ENCODE peak calls at places on chromosome 21, in six cellular contexts. C, V, K, M, A and Z are unnamed samples. For H3K36me3, the result is how much of the 10 kb centered on the place peaks cover.

GRCh38 chr21:28938726-28939125 is 54.0 kb downstream of the LTN1 start:
- DNase-seq in C (no peak), V (no peak), K (no peak), M (no peak), A (no peak), Z (no peak)

GRCh38 chr21:17454315-17455027 is 58.4 kb upstream of the CXADR start:
- DNase-seq in C (peak), V (no peak), K (peak), M (peak), A (no peak), Z (peak)

GRCh38 chr21:30629173-30629572 is 5.8 kb upstream of the KRTAP20-2 start:
- DNase-seq in C (no peak), V (no peak), K (no peak), M (no peak), A (no peak), Z (peak)

GRCh38 chr21:14838400-14838799 is 226.4 kb downstream of the NRIP1 start:
- DNase-seq in C (no peak), V (no peak), K (no peak), M (no peak), A (no peak), Z (no peak)

GRCh38 chr21:16196521-16197208 is 466.9 kb downstream of the USP25 start:
- DNase-seq in C (no peak), V (no peak), K (no peak), M (no peak), A (no peak), Z (no peak)

GRCh38 chr21:17925000-17925610 is 105.9 kb upstream of the C21orf91 start:
- DNase-seq in C (no peak), V (no peak), K (no peak), M (no peak), A (no peak), Z (peak)

GRCh38 chr21:46168238-46168637 is 12.9 kb upstream of the FTCD start:
- DNase-seq in C (peak), V (no peak), K (no peak), M (no peak), A (no peak), Z (no peak)

GRCh38 chr21:33121715-33122475 is 52.0 kb downstream of the OLIG1 start:
- DNase-seq in C (no peak), V (no peak), K (no peak), M (no peak), A (peak), Z (no peak)

GRCh38 chr21:16573581-16573980 is 843.8 kb downstream of the USP25 start:
- DNase-seq in C (no peak), V (no peak), K (no peak), M (no peak), A (no peak), Z (no peak)

GRCh38 chr21:26966978-26967913 is at the start of gene ADAMTS5:
- DNase-seq in C (peak), V (peak), K (no peak), M (no peak), A (peak), Z (no peak)

GRCh38 chr21:18499761-18500376 is 96.3 kb upstream of the TMPRSS15 start:
- DNase-seq in C (no peak), V (no peak), K (no peak), M (no peak), A (no peak), Z (peak)

GRCh38 chr21:33650230-33650629 is 7.9 kb downstream of the ITSN1 start:
- DNase-seq in C (no peak), V (no peak), K (no peak), M (no peak), A (no peak), Z (no peak)

GRCh38 chr21:15063821-15064575 is 802 bp downstream of the NRIP1 start:
- DNase-seq in C (peak), V (peak), K (no peak), M (no peak), A (peak), Z (peak)

GRCh38 chr21:45386336-45386727 is 18.6 kb upstream of the COL18A1 start:
- DNase-seq in C (peak), V (peak), K (no peak), M (no peak), A (no peak), Z (no peak)

GRCh38 chr21:46078322-46078981 is 19.5 kb upstream of the COL6A2 start:
- DNase-seq in C (no peak), V (peak), K (peak), M (no peak), A (peak), Z (peak)

GRCh38 chr21:19995253-19995652 is 1003.0 kb upstream of the NCAM2 start:
- DNase-seq in C (no peak), V (no peak), K (no peak), M (no peak), A (no peak), Z (no peak)

GRCh38 chr21:17467829-17468228 is 45.0 kb upstream of the CXADR start:
- DNase-seq in C (no peak), V (no peak), K (no peak), M (no peak), A (no peak), Z (no peak)

GRCh38 chr21:24634749-24635148 is 972.5 kb downstream of the MRPL39 start:
- DNase-seq in C (no peak), V (no peak), K (no peak), M (no peak), A (no peak), Z (no peak)

GRCh38 chr21:28100366-28100765 is 892.3 kb downstream of the LTN1 start:
- DNase-seq in C (no peak), V (no peak), K (no peak), M (no peak), A (no peak), Z (no peak)

GRCh38 chr21:26148834-26149354 is 21.7 kb downstream of the APP start:
- DNase-seq in C (no peak), V (no peak), K (no peak), M (no peak), A (no peak), Z (no peak)

GRCh38 chr21:46099476-46099875 is 1.6 kb downstream of the COL6A2 start:
- DNase-seq in C (peak), V (peak), K (peak), M (no peak), A (no peak), Z (peak)

GRCh38 chr21:34037446-34037845 is 35.9 kb upstream of the MRPS6 start:
- DNase-seq in C (no peak), V (no peak), K (no peak), M (no peak), A (no peak), Z (no peak)

GRCh38 chr21:30479259-30479658 is 908 bp downstream of the KRTAP19-1 start:
- DNase-seq in C (no peak), V (no peak), K (no peak), M (no peak), A (no peak), Z (no peak)

GRCh38 chr21:33418686-33419085 is 15.5 kb downstream of the IFNGR2 start:
- DNase-seq in C (peak), V (peak), K (no peak), M (no peak), A (no peak), Z (peak)

GRCh38 chr21:46550511-46550941 is 54.4 kb downstream of the S100B start:
- DNase-seq in C (no peak), V (no peak), K (peak), M (no peak), A (no peak), Z (no peak)

GRCh38 chr21:33101300-33102005 is 31.5 kb downstream of the OLIG1 start:
- DNase-seq in C (no peak), V (no peak), K (no peak), M (no peak), A (no peak), Z (no peak)

GRCh38 chr21:33289199-33289819 is 23.1 kb downstream of the IL10RB start:
- DNase-seq in C (no peak), V (no peak), K (no peak), M (no peak), A (no peak), Z (no peak)

GRCh38 chr21:28072601-28073000 is 920.1 kb downstream of the LTN1 start:
- DNase-seq in C (no peak), V (no peak), K (no peak), M (no peak), A (no peak), Z (no peak)

GRCh38 chr21:26389971-26390641 is 183.0 kb downstream of the CYYR1 start:
- DNase-seq in C (no peak), V (no peak), K (no peak), M (no peak), A (no peak), Z (no peak)

GRCh38 chr21:27813750-27814149 is 846.9 kb upstream of the ADAMTS5 start:
- DNase-seq in C (no peak), V (peak), K (no peak), M (no peak), A (no peak), Z (peak)

GRCh38 chr21:24939288-24939687 is 668.0 kb downstream of the MRPL39 start:
- DNase-seq in C (no peak), V (no peak), K (no peak), M (no peak), A (no peak), Z (no peak)

GRCh38 chr21:26273686-26274313 is 103.2 kb upstream of the APP start:
- DNase-seq in C (no peak), V (no peak), K (no peak), M (no peak), A (no peak), Z (no peak)

GRCh38 chr21:41227357-41228005 is 59.5 kb downstream of the BACE2 start:
- DNase-seq in C (no peak), V (no peak), K (no peak), M (no peak), A (no peak), Z (no peak)

GRCh38 chr21:26637346-26637745 is 64.3 kb upstream of the CYYR1 start:
- DNase-seq in C (no peak), V (no peak), K (no peak), M (no peak), A (no peak), Z (no peak)

GRCh38 chr21:29538115-29538514 is 239.4 kb downstream of the BACH1 start:
- DNase-seq in C (no peak), V (no peak), K (no peak), M (no peak), A (no peak), Z (no peak)

GRCh38 chr21:28804089-28804670 is 188.5 kb downstream of the LTN1 start:
- DNase-seq in C (no peak), V (no peak), K (no peak), M (no peak), A (no peak), Z (no peak)

GRCh38 chr21:33993286-33994231 is 78.0 kb upstream of the ATP5PO start:
- DNase-seq in C (no peak), V (peak), K (no peak), M (no peak), A (no peak), Z (no peak)

GRCh38 chr21:45979651-45980050 is 1.9 kb upstream of the COL6A1 start:
- DNase-seq in C (peak), V (no peak), K (no peak), M (no peak), A (no peak), Z (no peak)

GRCh38 chr21:33265664-33266049 is 510 bp upstream of the IL10RB start:
- DNase-seq in C (no peak), V (peak), K (no peak), M (no peak), A (no peak), Z (no peak)

GRCh38 chr21:46018615-46019014 is 37.0 kb downstream of the COL6A1 start:
- DNase-seq in C (no peak), V (no peak), K (no peak), M (no peak), A (no peak), Z (no peak)

DNA sequence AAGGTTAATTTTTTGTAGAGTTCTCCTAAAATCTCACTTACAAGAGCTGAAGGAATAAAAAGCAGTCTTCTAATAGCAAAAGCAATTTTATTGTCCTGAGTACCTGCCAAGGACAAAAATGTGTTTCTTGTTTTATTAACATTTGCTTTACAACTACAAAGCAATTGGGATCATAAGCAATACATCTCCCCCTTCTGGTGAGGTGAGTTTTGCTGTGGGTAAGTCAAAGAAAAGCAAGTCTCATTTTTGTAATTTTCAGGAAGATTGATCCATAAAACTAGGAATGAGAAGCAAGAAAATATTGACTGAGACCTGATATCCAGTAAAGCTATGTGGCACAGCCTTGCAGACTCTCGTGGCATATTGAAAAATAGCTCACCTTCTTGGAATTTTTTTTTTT is 2162.7 kb downstream of the NCAM2 start:
- DNase-seq in C (no peak), V (no peak), K (no peak), M (no peak), A (no peak), Z (no peak)
- TF ChIP-seq CTCF in C (no peak), V (no peak), K (no peak), M (no peak), A (no peak), Z (no peak)

DNA sequence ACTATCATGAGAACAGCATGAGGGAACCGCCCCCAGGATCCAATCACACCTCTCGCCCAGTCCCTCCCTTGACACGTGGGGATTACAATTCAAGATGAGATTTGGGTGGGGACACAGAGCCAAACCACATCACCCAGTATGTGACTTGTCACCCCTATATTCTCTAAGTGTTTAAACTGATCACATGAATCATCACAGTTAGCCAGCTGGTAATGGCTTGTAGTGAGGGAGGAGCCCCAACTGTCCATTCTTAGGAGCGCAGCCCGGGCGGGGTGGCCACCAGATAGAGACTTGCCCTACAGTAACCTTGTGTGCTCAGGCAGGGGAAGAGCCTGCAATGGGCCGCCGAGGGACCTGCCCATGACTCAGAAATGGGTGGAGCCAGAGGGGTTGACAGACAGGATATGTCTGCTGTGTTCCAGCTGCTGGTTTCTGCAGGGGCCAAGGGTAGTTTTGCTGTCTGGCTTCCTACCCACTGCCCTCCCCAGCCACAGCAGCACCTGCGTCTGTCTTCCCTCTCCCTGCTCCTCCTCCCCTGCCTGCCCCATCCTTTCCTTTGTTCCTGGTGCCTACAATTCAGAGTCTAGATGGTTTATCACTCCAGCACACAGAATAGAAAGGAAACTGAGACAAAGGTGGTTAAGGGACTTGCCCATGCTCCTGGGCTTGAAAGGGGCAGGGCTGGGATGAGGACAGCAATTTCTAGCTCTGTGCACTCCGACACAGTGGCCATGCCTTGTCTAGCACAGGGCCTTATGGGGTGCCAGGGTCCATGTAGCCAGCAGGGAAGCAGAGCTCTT is 9.2 kb downstream of the ABCG1 start:
- DNase-seq in C (peak), V (peak), K (peak), M (no peak), A (no peak), Z (peak)
- TF ChIP-seq POLR2A in C (no peak), V (no peak), K (no peak), M (no peak), A (no peak), Z (no peak)

GRCh38 chr21:44072111-44072510 is 35.1 kb upstream of the PWP2 start:
- DNase-seq in C (no peak), V (no peak), K (no peak), M (no peak), A (no peak), Z (no peak)

GRCh38 chr21:44071359-44072104 is 35.7 kb upstream of the PWP2 start:
- DNase-seq in C (no peak), V (no peak), K (no peak), M (no peak), A (no peak), Z (no peak)

GRCh38 chr21:44070391-44070790 is 36.8 kb upstream of the PWP2 start:
- DNase-seq in C (peak), V (no peak), K (no peak), M (no peak), A (no peak), Z (no peak)

GRCh38 chr21:44076316-44076715 is 30.9 kb upstream of the PWP2 start:
- DNase-seq in C (no peak), V (no peak), K (no peak), M (no peak), A (no peak), Z (no peak)

GRCh38 chr21:44074315-44074958 is 32.8 kb upstream of the PWP2 start:
- DNase-seq in C (no peak), V (no peak), K (no peak), M (no peak), A (no peak), Z (no peak)
- H3K36me3 ChIP-seq in C (half or more), V (under half), K (half or more), M (under half), A (under half), Z (under half)

DNA sequence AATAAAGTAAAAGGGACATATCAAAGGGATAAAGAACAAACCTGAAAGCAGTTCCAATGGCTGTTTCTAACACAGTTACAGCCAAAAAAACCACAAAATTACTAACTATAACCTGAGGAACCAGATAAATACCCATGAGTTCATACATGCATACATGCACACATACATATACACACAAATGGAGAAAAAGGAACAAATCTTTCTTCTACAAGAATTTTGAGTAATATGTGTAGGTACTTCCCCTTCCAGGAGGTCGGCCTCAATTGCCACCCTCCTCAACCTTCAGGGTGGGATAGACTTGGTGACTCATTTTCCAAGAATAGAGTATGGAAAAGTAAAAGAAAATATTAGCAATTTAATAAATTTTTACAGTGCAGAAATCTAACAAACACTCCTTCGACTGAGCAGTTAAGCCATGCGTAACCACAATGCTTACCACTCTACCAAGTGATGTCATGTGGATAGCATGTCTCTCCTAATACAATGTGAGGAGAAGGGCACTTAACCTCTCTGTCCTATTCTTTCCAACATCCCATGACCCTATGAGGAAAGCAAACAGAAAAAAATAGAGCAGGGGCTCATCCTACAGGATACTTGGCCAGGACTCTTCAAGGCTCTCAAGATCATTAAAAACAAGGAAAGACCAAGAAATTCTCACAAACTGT is 243.0 kb upstream of the RUNX1 start:
- DNase-seq in C (no peak), V (no peak), K (no peak), M (no peak), A (no peak), Z (no peak)
- TF ChIP-seq CTCF in C (no peak), V (no peak), K (no peak), M (no peak), A (no peak), Z (no peak)

GRCh38 chr21:38807987-38808386 is 2.3 kb downstream of the ETS2 start:
- DNase-seq in C (no peak), V (no peak), K (no peak), M (no peak), A (no peak), Z (no peak)
- TF ChIP-seq POLR2A in C (no peak), V (no peak), K (no peak), M (no peak), A (no peak), Z (no peak)

GRCh38 chr21:31945116-31945515 is 72.3 kb downstream of the HUNK start:
- DNase-seq in C (no peak), V (no peak), K (no peak), M (no peak), A (no peak), Z (no peak)

GRCh38 chr21:31941694-31942093 is 68.9 kb downstream of the HUNK start:
- DNase-seq in C (no peak), V (no peak), K (no peak), M (no peak), A (no peak), Z (no peak)

GRCh38 chr21:31946236-31946635 is 73.4 kb downstream of the HUNK start:
- DNase-seq in C (no peak), V (no peak), K (no peak), M (no peak), A (no peak), Z (no peak)

GRCh38 chr21:31945576-31945975 is 72.8 kb downstream of the HUNK start:
- DNase-seq in C (no peak), V (no peak), K (no peak), M (no peak), A (no peak), Z (no peak)

DNA sequence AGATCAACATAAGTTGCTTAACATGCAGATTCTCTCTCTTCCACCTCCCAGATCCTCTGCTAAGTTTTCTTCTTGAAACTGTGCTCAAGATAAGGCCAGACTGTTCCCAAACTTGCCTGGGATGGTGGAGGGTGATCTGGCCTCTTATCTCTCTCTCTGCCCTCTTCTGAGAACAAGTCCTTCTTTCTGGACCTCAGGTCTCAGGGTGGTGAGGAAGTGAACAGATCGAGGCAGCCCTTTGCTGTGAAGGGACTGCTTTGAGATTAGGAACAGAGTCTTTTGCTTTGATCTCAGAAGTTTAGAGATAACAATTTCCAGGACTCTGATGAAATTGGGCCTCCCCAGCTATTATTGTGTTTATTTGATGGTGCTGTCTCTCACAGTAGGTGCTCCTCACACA is 70.8 kb downstream of the HUNK start:
- DNase-seq in C (no peak), V (no peak), K (no peak), M (no peak), A (no peak), Z (no peak)
- H3K36me3 ChIP-seq in C (under half), V (under half), K (under half), M (under half), A (under half), Z (under half)

GRCh38 chr21:37393786-37394185 is 27.2 kb downstream of the DYRK1A start:
- DNase-seq in C (no peak), V (no peak), K (no peak), M (no peak), A (no peak), Z (no peak)
- TF ChIP-seq CTCF in C (no peak), V (no peak), K (no peak), M (no peak), A (no peak), Z (no peak)